ENCODE peak calls at places on chromosome 18, in nine cellular contexts. P is adrenal gland, F is WTC11, I is AG10803, U is GM10248, E is neural progenitor cell, Z is GM06990, H is left lung, W is SK-N-SH. D is an unnamed sample.

GRCh38 chr18:29154758-29155725 is 978.1 kb upstream of the CDH2 start:
- DNase-seq in P (no peak), E (no peak), H (no peak), Z (no peak), W (no peak), F (no peak), U (no peak), I (peak), D (no peak)

GRCh38 chr18:36692909-36693308 is 135.9 kb downstream of the TPGS2 start:
- DNase-seq in H (no peak), E (no peak), U (no peak), W (peak), F (no peak), I (peak), P (no peak), Z (no peak), D (no peak)

GRCh38 chr18:79529296-79529695 is 133.6 kb downstream of the NFATC1 start:
- DNase-seq in E (no peak), F (peak), U (no peak), H (no peak), W (no peak), P (peak), I (no peak), Z (no peak), D (no peak)

GRCh38 chr18:44725300-44726096 is 44.8 kb downstream of the SETBP1 start:
- DNase-seq in E (no peak), Z (peak), W (no peak), U (peak), P (peak), I (peak), H (no peak), F (no peak), D (no peak)

GRCh38 chr18:49227456-49227855 is 233.0 kb downstream of the DYM start:
- DNase-seq in H (no peak), Z (no peak), W (no peak), I (no peak), U (no peak), E (no peak), P (no peak), F (no peak), D (no peak)

GRCh38 chr18:68796936-68797690 is 767 bp upstream of the CCDC102B start:
- DNase-seq in U (no peak), P (peak), I (peak), Z (no peak), F (no peak), H (no peak), E (no peak), W (no peak), D (no peak)

GRCh38 chr18:47919916-47920315 is 10.5 kb downstream of the SMAD2 start:
- DNase-seq in P (no peak), F (no peak), I (no peak), U (no peak), W (no peak), Z (no peak), E (peak), H (no peak), D (no peak)

GRCh38 chr18:30679285-30679930 is 363.1 kb downstream of the DSC3 start:
- DNase-seq in I (no peak), U (no peak), E (no peak), F (no peak), Z (no peak), P (no peak), H (no peak), W (no peak), D (no peak)

GRCh38 chr18:8882632-8883408 is 177.5 kb downstream of the MTCL1 start:
- DNase-seq in F (peak), P (no peak), H (no peak), I (no peak), U (no peak), E (peak), Z (no peak), W (no peak), D (no peak)
- TF ChIP-seq CTCF in F (peak), P (no peak), H (no peak), I (no peak), U (no peak), E (peak), Z (no peak), W (peak), D (peak)

GRCh38 chr18:67705748-67706147 is 189.2 kb upstream of the DSEL start:
- DNase-seq in W (no peak), I (no peak), E (peak), Z (no peak), P (no peak), F (no peak), H (no peak), U (no peak), D (no peak)
- TF ChIP-seq CTCF in W (no peak), I (no peak), E (peak), Z (no peak), P (no peak), F (no peak), H (no peak), U (no peak), D (no peak)

DNA sequence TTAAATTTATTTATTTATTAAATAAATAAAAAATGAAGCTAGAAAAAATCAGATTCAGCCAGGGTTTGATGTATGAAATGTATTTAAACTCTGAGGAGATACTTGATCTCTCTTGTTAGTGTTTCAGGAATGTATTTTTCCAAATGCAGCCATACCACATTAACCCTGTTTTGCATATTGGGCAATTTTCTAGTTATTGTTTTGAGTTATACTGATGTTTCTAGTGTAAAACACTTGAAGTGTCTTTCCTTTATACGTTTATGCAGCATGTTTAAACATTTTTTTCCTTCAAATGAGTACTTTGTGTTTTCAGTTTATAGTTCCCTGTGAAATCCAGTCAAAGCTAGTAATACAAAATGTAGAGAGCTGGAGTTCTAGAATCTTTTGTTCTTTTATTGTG is 69.9 kb downstream of the WDR7 start:
- DNase-seq in W (no peak), I (peak), H (no peak), F (no peak), U (no peak), E (no peak), P (no peak), Z (no peak), D (no peak)
- TF ChIP-seq CTCF in W (no peak), I (no peak), H (no peak), F (no peak), U (no peak), E (no peak), P (no peak), Z (no peak), D (no peak)

GRCh38 chr18:62447652-62448051 is 75.2 kb upstream of the ZCCHC2 start:
- DNase-seq in F (no peak), I (no peak), E (no peak), P (no peak), Z (no peak), W (no peak), H (no peak), U (no peak), D (no peak)
- TF ChIP-seq CTCF in F (no peak), I (no peak), E (no peak), P (no peak), Z (no peak), W (no peak), H (no peak), U (no peak), D (no peak)

DNA sequence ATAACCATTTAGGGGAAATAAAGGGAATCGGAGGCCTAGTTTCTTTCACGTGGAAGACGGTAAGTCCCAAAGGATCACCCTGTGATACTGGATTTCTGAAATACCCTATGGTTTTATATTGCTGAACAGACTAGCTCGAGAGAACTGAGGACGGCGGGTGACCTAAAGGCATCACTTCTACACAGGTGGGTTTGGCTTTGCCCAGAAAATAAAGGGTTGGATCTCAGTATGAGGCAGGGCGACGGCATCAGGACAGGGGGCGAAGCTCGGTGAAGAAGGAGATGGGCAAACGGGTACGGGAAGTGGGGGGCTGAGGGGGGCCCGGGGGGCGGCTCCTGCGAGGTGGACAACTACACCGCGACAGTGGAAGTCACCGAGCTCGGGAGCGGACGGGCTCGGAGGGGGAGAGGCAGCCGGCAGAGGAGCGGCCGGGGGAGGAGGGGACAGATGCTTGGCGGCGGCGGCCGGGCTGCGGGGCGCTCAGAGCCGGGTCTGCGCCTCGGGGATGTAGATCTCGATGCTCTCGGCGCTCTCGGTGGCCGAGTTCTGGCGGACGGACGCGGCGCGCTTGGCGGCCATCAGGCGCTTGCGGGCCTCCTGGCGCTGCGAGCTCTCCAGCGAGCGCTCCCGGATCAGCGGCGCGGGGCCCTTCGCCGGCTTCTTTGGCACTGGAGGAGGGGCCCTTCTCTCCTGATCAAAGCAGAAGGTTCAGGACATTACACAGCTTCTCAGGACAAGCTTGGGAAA is 48.9 kb downstream of the TGIF1 start:
- DNase-seq in U (peak), F (peak), E (peak), W (peak), I (peak), H (peak), P (peak), Z (no peak), D (peak)
- TF ChIP-seq CTCF in U (no peak), F (no peak), E (no peak), W (no peak), I (no peak), H (no peak), P (no peak), Z (no peak), D (no peak)

GRCh38 chr18:6404834-6405233 is 9.9 kb downstream of the L3MBTL4 start:
- DNase-seq in P (no peak), U (no peak), Z (no peak), F (no peak), E (no peak), H (no peak), I (no peak), W (no peak), D (no peak)

GRCh38 chr18:6405237-6406074 is 9.3 kb downstream of the L3MBTL4 start:
- DNase-seq in P (no peak), E (peak), U (no peak), W (no peak), Z (no peak), I (peak), F (no peak), H (no peak), D (no peak)

GRCh38 chr18:6406075-6406909 is 8.4 kb downstream of the L3MBTL4 start:
- DNase-seq in H (no peak), U (no peak), W (no peak), I (peak), Z (no peak), E (no peak), P (peak), F (no peak), D (no peak)

GRCh38 chr18:6397931-6398566 is 16.7 kb downstream of the L3MBTL4 start:
- DNase-seq in P (peak), U (no peak), W (no peak), H (no peak), I (no peak), F (no peak), E (no peak), Z (no peak), D (no peak)

GRCh38 chr18:6401687-6402086 is 13.0 kb downstream of the L3MBTL4 start:
- DNase-seq in P (no peak), I (no peak), Z (no peak), U (no peak), W (no peak), E (peak), H (no peak), F (peak), D (no peak)
- TF ChIP-seq CTCF in P (no peak), I (no peak), Z (peak), U (peak), W (no peak), E (peak), H (no peak), F (peak), D (peak)

D was measured in GM13977.